ENCODE peak calls at places on chromosomes 1 and 21, in nine cellular contexts. O is kidney epithelial cell; A is astrocyte of the spinal cord; R is central memory CD4-positive, alpha-beta T cell; Y is RWPE1; L is esophagus squamous epithelium; I is GF-D8; P is left colon; W is stimulated activated CD8-positive, alpha-beta memory T cell treated with anti-CD3 and anti-CD28 coated beads, Interleukin-4, amount 100 ng/mL, for 48 hours. E is an unnamed sample.
A peak's percentile ranks its signal among the peaks of the same experiment; 100 is the strongest.

GRCh38 chr1:20446796-20447195 is 39.2 kb downstream of the CAMK2N1 start:
- DNase-seq in O (no peak), A (no peak), R (no peak), Y (peak; percentile 66), L (no peak), I (no peak), P (no peak), W (no peak), E (no peak)

GRCh38 chr1:12615916-12616708 is 1.9 kb downstream of the DHRS3 start:
- DNase-seq in O (no peak), A (no peak), R (no peak), Y (peak; percentile 23), L (no peak), I (no peak), P (peak; percentile 66), W (peak; percentile 44), E (no peak)

GRCh38 chr1:110086959-110087358 is 16.5 kb upstream of the ALX3 start:
- DNase-seq in O (no peak), A (no peak), R (no peak), Y (no peak), L (no peak), I (no peak), P (no peak), W (no peak), E (no peak)

GRCh38 chr1:165143437-165144065 is 213.0 kb downstream of the LMX1A start:
- DNase-seq in O (no peak), A (no peak), R (no peak), Y (peak; percentile 28), L (no peak), I (no peak), P (no peak), W (peak; percentile 73), E (no peak)

GRCh38 chr1:170685166-170685565 is 21.2 kb downstream of the PRRX1 start:
- DNase-seq in O (no peak), A (peak; percentile 74), R (no peak), Y (no peak), L (no peak), I (no peak), P (no peak), W (no peak), E (no peak)

GRCh38 chr1:235679005-235679404 is 29.4 kb upstream of the GNG4 start:
- DNase-seq in O (no peak), A (no peak), R (no peak), Y (no peak), L (no peak), I (no peak), P (no peak), W (no peak), E (no peak)

GRCh38 chr1:1619917-1620361 is 4.6 kb downstream of the MIB2 start:
- DNase-seq in O (no peak), A (no peak), R (no peak), Y (no peak), L (no peak), I (no peak), P (peak; percentile 24), W (no peak), E (no peak)

GRCh38 chr21:34924767-34925425 is 124.2 kb downstream of the RUNX1 start:
- DNase-seq in O (no peak), A (no peak), R (no peak), Y (no peak), L (no peak), I (no peak), P (no peak), W (no peak), E (peak; percentile 66)

GRCh38 chr1:1304331-1305299 is 3.1 kb downstream of the ACAP3 start:
- DNase-seq in O (peak; percentile 31), A (peak; percentile 67), R (no peak), Y (peak; percentile 83), L (no peak), I (no peak), P (peak; percentile 84), W (no peak), E (no peak)

GRCh38 chr1:119902775-119903442 is 6.6 kb upstream of the ADAM30 start:
- DNase-seq in O (no peak), A (no peak), R (no peak), Y (no peak), L (no peak), I (no peak), P (no peak), W (no peak), E (no peak)

GRCh38 chr1:212566522-212567479 is 41.8 kb upstream of the ATF3 start:
- DNase-seq in O (peak; percentile 51), A (peak; percentile 78), R (peak; percentile 38), Y (peak; percentile 84), L (no peak), I (no peak), P (peak; percentile 53), W (peak; percentile 72), E (peak; percentile 38)

GRCh38 chr1:58939666-58940370 is 156.0 kb upstream of the JUN start:
- DNase-seq in O (no peak), A (no peak), R (no peak), Y (no peak), L (no peak), I (no peak), P (no peak), W (no peak), E (no peak)

GRCh38 chr1:27418326-27418761 is 25.9 kb downstream of the GPR3 start:
- DNase-seq in O (peak; percentile 84), A (peak; percentile 95), R (peak; percentile 36), Y (peak; percentile 70), L (no peak), I (no peak), P (peak; percentile 81), W (peak; percentile 75), E (no peak)

GRCh38 chr21:29546071-29546470 is 247.3 kb downstream of the BACH1 start:
- DNase-seq in O (no peak), A (no peak), R (no peak), Y (no peak), L (no peak), I (no peak), P (no peak), W (no peak), E (no peak)

GRCh38 chr1:247747616-247748015 is 325 bp downstream of the OR14A2 start:
- DNase-seq in O (no peak), A (peak; percentile 76), R (no peak), Y (no peak), L (no peak), I (no peak), P (no peak), W (no peak), E (no peak)

GRCh38 chr1:18160290-18160942 is 52.8 kb downstream of the IGSF21 start:
- DNase-seq in O (no peak), A (no peak), R (no peak), Y (no peak), L (no peak), I (no peak), P (peak; percentile 66), W (no peak), E (no peak)

GRCh38 chr1:40372658-40373322 is 737 bp upstream of the SMAP2 start:
- DNase-seq in O (no peak), A (no peak), R (no peak), Y (no peak), L (no peak), I (no peak), P (no peak), W (no peak), E (no peak)

GRCh38 chr1:57637155-57637554 is 213.3 kb upstream of the DAB1 start:
- DNase-seq in O (no peak), A (no peak), R (no peak), Y (peak; percentile 55), L (no peak), I (no peak), P (no peak), W (no peak), E (no peak)

GRCh38 chr21:28253971-28254370 is 738.7 kb downstream of the LTN1 start:
- DNase-seq in O (no peak), A (no peak), R (no peak), Y (no peak), L (no peak), I (no peak), P (no peak), W (no peak), E (no peak)

GRCh38 chr1:79353224-79353623 is 346.7 kb upstream of the ADGRL4 start:
- DNase-seq in O (no peak), A (peak; percentile 65), R (no peak), Y (peak; percentile 25), L (no peak), I (no peak), P (no peak), W (no peak), E (no peak)

GRCh38 chr21:36699026-36699545 is at the start of gene SIM2:
- DNase-seq in O (no peak), A (no peak), R (no peak), Y (peak; percentile 56), L (no peak), I (no peak), P (no peak), W (no peak), E (no peak)

GRCh38 chr1:83828456-83828855 is 170.5 kb downstream of the TTLL7 start:
- DNase-seq in O (no peak), A (no peak), R (no peak), Y (no peak), L (no peak), I (no peak), P (no peak), W (no peak), E (no peak)

GRCh38 chr1:13759072-13759471 is 59.1 kb downstream of the PRDM2 start:
- DNase-seq in O (no peak), A (no peak), R (no peak), Y (peak; percentile 61), L (no peak), I (no peak), P (no peak), W (no peak), E (no peak)

GRCh38 chr1:206612129-206612876 is at the start of gene EIF2D:
- DNase-seq in O (peak; percentile 54), A (peak; percentile 93), R (peak; percentile 91), Y (peak; percentile 100), L (peak; percentile 38), I (peak; percentile 43), P (peak; percentile 90), W (peak; percentile 97), E (peak; percentile 93)

GRCh38 chr1:116314305-116314919 is 58.6 kb upstream of the ATP1A1 start:
- DNase-seq in O (no peak), A (no peak), R (no peak), Y (no peak), L (no peak), I (no peak), P (no peak), W (no peak), E (no peak)

GRCh38 chr1:222618001-222618879 is at the start of gene MIA3:
- DNase-seq in O (no peak), A (no peak), R (peak; percentile 41), Y (peak; percentile 84), L (peak; percentile 61), I (no peak), P (peak; percentile 32), W (peak; percentile 79), E (peak; percentile 27)

GRCh38 chr1:26351591-26352337 is 2.2 kb downstream of the CRYBG2 start:
- DNase-seq in O (no peak), A (peak; percentile 31), R (no peak), Y (peak; percentile 79), L (no peak), I (no peak), P (no peak), W (no peak), E (no peak)

GRCh38 chr1:3032970-3033794 is 11.9 kb downstream of the ACTRT2 start:
- DNase-seq in O (no peak), A (no peak), R (peak; percentile 73), Y (no peak), L (no peak), I (no peak), P (peak; percentile 8), W (peak; percentile 42), E (no peak)

GRCh38 chr1:11156441-11156840 is 32.7 kb upstream of the ANGPTL7 start:
- DNase-seq in O (no peak), A (no peak), R (no peak), Y (no peak), L (no peak), I (no peak), P (no peak), W (no peak), E (no peak)

GRCh38 chr1:220296941-220297460 is 24.7 kb upstream of the RAB3GAP2 start:
- DNase-seq in O (no peak), A (peak; percentile 16), R (no peak), Y (no peak), L (no peak), I (no peak), P (no peak), W (no peak), E (no peak)